ENCODE peak calls at places on chromosomes 2 and 18, in nine cellular contexts. G is GM12878; F is SK-N-MC; I is CD4-positive, CD25-positive, alpha-beta regulatory T cell; S is IMR-90; P is CD8-positive, alpha-beta memory T cell; E is adrenal gland; M is HCT116; B is esophagus squamous epithelium. O is an unnamed sample.

GRCh38 chr2:227617316-227618250 is at the start of gene SCYGR4:
- DNase-seq in B (no peak), M (no peak), F (no peak), I (no peak), E (no peak), P (no peak), S (no peak), G (no peak), O (no peak)

GRCh38 chr18:45656194-45656593 is 40.9 kb downstream of the SLC14A2 start:
- DNase-seq in S (no peak), P (no peak), F (no peak), M (no peak), I (no peak), E (no peak), G (no peak), B (no peak), O (no peak)

GRCh38 chr18:9296233-9297006 is 38.2 kb upstream of the TWSG1 start:
- DNase-seq in E (no peak), P (no peak), B (no peak), S (peak; percentile 18), I (no peak), F (no peak), G (no peak), M (no peak), O (no peak)

GRCh38 chr2:236932711-236933300 is 152.9 kb upstream of the COPS8 start:
- DNase-seq in M (no peak), E (no peak), I (no peak), F (no peak), G (no peak), P (no peak), B (no peak), S (no peak), O (peak; percentile 20)

GRCh38 chr2:19671907-19672306 is 229.9 kb downstream of the TTC32 start:
- DNase-seq in I (no peak), E (no peak), S (no peak), M (no peak), P (no peak), G (no peak), B (no peak), F (no peak), O (no peak)

GRCh38 chr2:219836647-219837177 is 209.3 kb downstream of the SLC4A3 start:
- DNase-seq in P (no peak), E (peak; percentile 24), F (no peak), I (no peak), B (no peak), G (no peak), S (peak; percentile 17), M (no peak), O (peak; percentile 25)

GRCh38 chr2:12173943-12174340 is 427.5 kb downstream of the LPIN1 start:
- DNase-seq in F (no peak), M (no peak), P (no peak), G (no peak), S (no peak), E (no peak), I (no peak), B (no peak), O (no peak)

GRCh38 chr2:156955701-156956100 is 301.8 kb upstream of the GALNT5 start:
- DNase-seq in P (no peak), E (no peak), M (no peak), G (no peak), I (no peak), B (no peak), F (no peak), S (no peak), O (no peak)

GRCh38 chr18:73848656-73849055 is 299.0 kb downstream of the FBXO15 start:
- DNase-seq in E (no peak), S (peak; percentile 88), G (no peak), B (no peak), P (no peak), F (no peak), M (no peak), I (no peak), O (no peak)

GRCh38 chr2:241763551-241764271 is 12.9 kb upstream of the GAL3ST2 start:
- DNase-seq in P (peak; percentile 32), E (no peak), B (no peak), G (no peak), I (no peak), M (no peak), F (no peak), S (no peak), O (no peak)

GRCh38 chr2:27798948-27799645 is 27.6 kb downstream of the MRPL33 start:
- DNase-seq in I (no peak), B (no peak), P (no peak), F (peak; percentile 45), M (peak; percentile 89), S (peak; percentile 100), E (no peak), G (no peak), O (peak; percentile 99)

GRCh38 chr2:47108638-47109372 is 46.3 kb downstream of the STPG4 start:
- DNase-seq in M (peak; percentile 88), B (no peak), S (peak; percentile 30), E (no peak), P (no peak), I (no peak), G (no peak), F (no peak), O (no peak)

GRCh38 chr2:105671156-105671555 is 73.6 kb upstream of the NCK2 start:
- DNase-seq in E (no peak), I (no peak), F (no peak), B (no peak), P (no peak), S (peak; percentile 24), G (no peak), M (no peak), O (no peak)

GRCh38 chr2:197223455-197223854 is 87.1 kb downstream of the ANKRD44 start:
- DNase-seq in P (no peak), M (no peak), G (no peak), I (no peak), B (no peak), S (no peak), F (no peak), E (no peak), O (no peak)

GRCh38 chr2:197217561-197217960 is 93.0 kb downstream of the ANKRD44 start:
- DNase-seq in F (no peak), G (no peak), P (no peak), M (no peak), I (no peak), S (no peak), E (no peak), B (no peak), O (no peak)

GRCh38 chr2:197215988-197216979 is 94.3 kb downstream of the ANKRD44 start:
- DNase-seq in P (no peak), S (peak; percentile 47), I (no peak), E (no peak), M (no peak), F (no peak), G (peak; percentile 80), B (no peak), O (no peak)

DNA sequence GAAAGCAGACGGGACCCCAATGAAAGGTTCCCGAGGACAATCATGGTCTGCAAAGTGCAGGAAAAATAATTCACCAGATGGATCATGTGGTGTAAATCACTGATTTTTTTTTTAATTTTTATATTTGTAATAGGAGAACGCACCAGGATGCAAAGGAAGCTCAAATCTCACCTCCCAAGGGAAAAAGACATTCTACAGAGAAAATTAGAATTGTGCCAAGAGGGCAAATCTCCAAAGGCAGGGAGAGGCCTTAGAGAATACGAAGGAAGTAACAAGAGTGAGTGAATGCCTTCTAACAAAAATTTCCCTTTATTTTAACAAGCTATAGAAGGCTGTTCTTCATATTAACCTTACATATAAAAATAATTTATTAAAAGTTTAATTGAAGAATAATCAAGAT is 90.9 kb downstream of the ANKRD44 start:
- DNase-seq in F (peak; percentile 5), P (no peak), E (no peak), S (no peak), I (no peak), B (no peak), M (no peak), G (no peak), O (no peak)
- H3K36me3 ChIP-seq in F (no peaks in the 10 kb centered on the region), P (no peaks in the 10 kb centered on the region), E (no peaks in the 10 kb centered on the region), S (no peaks in the 10 kb centered on the region), I (peaks cover 6% of the 10 kb centered on the region), B (no peaks in the 10 kb centered on the region), M (no peaks in the 10 kb centered on the region), G (no peaks in the 10 kb centered on the region), O (no peaks in the 10 kb centered on the region)

GRCh38 chr2:101872480-101872879 is 119.3 kb upstream of the IL1R2 start:
- DNase-seq in G (no peak), B (no peak), M (no peak), I (no peak), S (no peak), F (no peak), E (no peak), P (no peak), O (no peak)

GRCh38 chr2:101871480-101871879 is 120.3 kb upstream of the IL1R2 start:
- DNase-seq in F (no peak), I (no peak), S (no peak), G (no peak), B (no peak), E (no peak), M (no peak), P (no peak), O (no peak)

GRCh38 chr2:101868525-101868924 is 123.2 kb upstream of the IL1R2 start:
- DNase-seq in M (no peak), S (no peak), G (no peak), B (no peak), P (no peak), I (no peak), F (no peak), E (no peak), O (no peak)

GRCh38 chr2:101870444-101870843 is 121.3 kb upstream of the IL1R2 start:
- DNase-seq in S (no peak), B (no peak), F (no peak), M (no peak), G (no peak), I (no peak), E (no peak), P (no peak), O (no peak)

DNA sequence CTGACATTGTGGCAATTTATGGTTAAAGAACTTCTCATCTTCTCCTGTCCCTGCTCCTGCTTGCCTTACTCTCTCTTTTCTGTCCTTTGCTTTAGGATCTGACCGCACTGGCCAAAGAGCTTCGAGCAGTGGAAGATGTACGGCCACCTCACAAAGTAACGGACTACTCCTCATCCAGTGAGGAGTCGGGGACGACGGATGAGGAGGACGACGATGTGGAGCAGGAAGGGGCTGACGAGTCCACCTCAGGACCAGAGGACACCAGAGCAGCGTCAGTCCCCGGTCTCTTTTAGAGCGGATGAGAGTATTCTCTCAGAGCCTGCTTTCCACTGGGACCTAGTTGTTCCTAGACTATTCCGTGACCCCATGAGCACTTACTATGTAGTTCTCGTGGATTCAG is 122.2 kb upstream of the IL1R2 start:
- DNase-seq in I (no peak), P (no peak), F (no peak), G (no peak), S (no peak), M (no peak), B (no peak), E (no peak), O (no peak)
- H3K36me3 ChIP-seq in I (peaks cover 99% of the 10 kb centered on the region), P (peaks cover 76% of the 10 kb centered on the region), F (peaks cover 86% of the 10 kb centered on the region), G (no peaks in the 10 kb centered on the region), S (peaks cover 60% of the 10 kb centered on the region), M (peaks cover 37% of the 10 kb centered on the region), B (peaks cover 100% of the 10 kb centered on the region), E (peaks cover 75% of the 10 kb centered on the region), O (peaks cover 80% of the 10 kb centered on the region)

GRCh38 chr2:21012557-21012937 is 31.3 kb downstream of the APOB start:
- DNase-seq in F (no peak), B (no peak), E (no peak), M (no peak), I (no peak), S (no peak), G (no peak), P (no peak), O (no peak)
- H3K36me3 ChIP-seq in F (no peaks in the 10 kb centered on the region), B (no peaks in the 10 kb centered on the region), E (no peaks in the 10 kb centered on the region), M (no peaks in the 10 kb centered on the region), I (no peaks in the 10 kb centered on the region), S (no peaks in the 10 kb centered on the region), G (no peaks in the 10 kb centered on the region), P (no peaks in the 10 kb centered on the region), O (no peaks in the 10 kb centered on the region)

GRCh38 chr2:54624611-54625071 is 98.8 kb upstream of the EML6 start:
- DNase-seq in G (no peak), B (no peak), P (no peak), S (peak; percentile 54), F (peak; percentile 18), E (no peak), I (no peak), M (no peak), O (no peak)
- H3K36me3 ChIP-seq in G (peaks cover 49% of the 10 kb centered on the region), B (peaks cover 100% of the 10 kb centered on the region), P (peaks cover 83% of the 10 kb centered on the region), S (peaks cover 60% of the 10 kb centered on the region), F (peaks cover 64% of the 10 kb centered on the region), E (peaks cover 87% of the 10 kb centered on the region), I (peaks cover 94% of the 10 kb centered on the region), M (peaks cover 37% of the 10 kb centered on the region), O (peaks cover 97% of the 10 kb centered on the region)

O was measured in SJSA1.